ENCODE peak calls at places on chromosomes 12 and 14, in five cellular contexts. One of them, this sample, is unnamed. For H3K36me3, the result is how much of the 10 kb centered on the place peaks cover.

GRCh38 chr12:41223600-41223999 is 35.5 kb downstream of the PDZRN4 start:
- DNase-seq in tibial nerve: no peak
- DNase-seq in PC-3: no peak
- DNase-seq in CD4-positive, CD25-positive, alpha-beta regulatory T cell: no peak
- DNase-seq in GM23248: no peak
- DNase-seq in this sample: no peak

GRCh38 chr14:75979071-75979571 is 2.7 kb downstream of the TGFB3 start:
- DNase-seq in tibial nerve: peak
- DNase-seq in PC-3: peak
- DNase-seq in CD4-positive, CD25-positive, alpha-beta regulatory T cell: peak
- DNase-seq in GM23248: peak
- DNase-seq in this sample: no peak

GRCh38 chr12:99146730-99147129 is 500.8 kb upstream of the GARIN6 start:
- DNase-seq in tibial nerve: no peak
- DNase-seq in PC-3: no peak
- DNase-seq in CD4-positive, CD25-positive, alpha-beta regulatory T cell: no peak
- DNase-seq in GM23248: no peak
- DNase-seq in this sample: no peak

GRCh38 chr14:81198651-81199050 is 22.1 kb downstream of the GTF2A1 start:
- DNase-seq in tibial nerve: no peak
- DNase-seq in PC-3: no peak
- DNase-seq in CD4-positive, CD25-positive, alpha-beta regulatory T cell: no peak
- DNase-seq in GM23248: no peak
- DNase-seq in this sample: no peak

GRCh38 chr12:67299936-67300335 is 30.8 kb downstream of the CAND1 start:
- DNase-seq in tibial nerve: no peak
- DNase-seq in PC-3: no peak
- DNase-seq in CD4-positive, CD25-positive, alpha-beta regulatory T cell: no peak
- DNase-seq in GM23248: no peak
- DNase-seq in this sample: no peak

GRCh38 chr14:96631621-96632362 is 129.6 kb downstream of the PAPOLA start:
- DNase-seq in tibial nerve: no peak
- DNase-seq in PC-3: no peak
- DNase-seq in CD4-positive, CD25-positive, alpha-beta regulatory T cell: no peak
- DNase-seq in GM23248: no peak
- DNase-seq in this sample: no peak

GRCh38 chr12:68772714-68773113 is 26.7 kb downstream of the SLC35E3 start:
- DNase-seq in tibial nerve: no peak
- DNase-seq in PC-3: no peak
- DNase-seq in CD4-positive, CD25-positive, alpha-beta regulatory T cell: peak
- DNase-seq in GM23248: no peak
- DNase-seq in this sample: no peak

GRCh38 chr12:11486623-11487444 is 91.5 kb upstream of the PRB2 start:
- DNase-seq in tibial nerve: peak
- DNase-seq in PC-3: peak
- DNase-seq in CD4-positive, CD25-positive, alpha-beta regulatory T cell: peak
- DNase-seq in GM23248: peak
- DNase-seq in this sample: peak

GRCh38 chr14:105409379-105409778 is 10.2 kb upstream of the MTA1 start:
- DNase-seq in tibial nerve: no peak
- DNase-seq in PC-3: no peak
- DNase-seq in CD4-positive, CD25-positive, alpha-beta regulatory T cell: no peak
- DNase-seq in GM23248: no peak
- DNase-seq in this sample: no peak

GRCh38 chr12:19323768-19324167 is 115.5 kb upstream of the AEBP2 start:
- DNase-seq in tibial nerve: no peak
- DNase-seq in PC-3: peak
- DNase-seq in CD4-positive, CD25-positive, alpha-beta regulatory T cell: no peak
- DNase-seq in GM23248: no peak
- DNase-seq in this sample: no peak

GRCh38 chr14:32225378-32225920 is 22.4 kb upstream of the RNU6-8 start:
- DNase-seq in tibial nerve: no peak
- DNase-seq in PC-3: no peak
- DNase-seq in CD4-positive, CD25-positive, alpha-beta regulatory T cell: no peak
- DNase-seq in GM23248: no peak
- DNase-seq in this sample: no peak

GRCh38 chr12:109836916-109837315 is 3.7 kb upstream of the TRPV4 start:
- DNase-seq in tibial nerve: no peak
- DNase-seq in PC-3: peak
- DNase-seq in CD4-positive, CD25-positive, alpha-beta regulatory T cell: no peak
- DNase-seq in GM23248: peak
- DNase-seq in this sample: no peak

DNA sequence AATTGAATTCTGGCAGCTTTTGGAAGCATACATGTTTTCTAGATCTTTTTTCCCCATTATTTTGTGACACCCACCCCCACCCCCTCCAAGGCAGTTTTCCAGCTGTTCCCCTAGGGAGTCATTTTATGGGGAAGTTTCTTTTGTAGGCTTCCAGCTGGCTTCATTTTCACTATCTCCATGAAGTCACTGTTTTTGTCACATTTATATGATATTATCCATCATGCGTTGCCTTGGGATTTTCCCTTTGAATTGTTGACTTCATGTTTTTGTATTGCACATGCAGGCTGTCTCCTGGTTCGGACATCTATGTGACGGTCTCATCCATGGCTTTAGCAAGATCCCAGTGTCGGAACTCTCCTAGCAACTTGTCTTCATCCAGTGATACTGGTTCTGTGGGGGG is 233.5 kb upstream of the RGS6 start:
- DNase-seq in tibial nerve: no peak
- DNase-seq in PC-3: no peak
- DNase-seq in CD4-positive, CD25-positive, alpha-beta regulatory T cell: no peak
- DNase-seq in GM23248: no peak
- DNase-seq in this sample: no peak
- H3K27ac ChIP-seq in tibial nerve: no peak
- H3K27ac ChIP-seq in PC-3: no peak
- H3K27ac ChIP-seq in CD4-positive, CD25-positive, alpha-beta regulatory T cell: no peak
- H3K27ac ChIP-seq in GM23248: no peak
- H3K27ac ChIP-seq in this sample: no peak

GRCh38 chr12:131775124-131775903 is 52.9 kb upstream of the MMP17 start:
- DNase-seq in tibial nerve: no peak
- DNase-seq in PC-3: peak
- DNase-seq in CD4-positive, CD25-positive, alpha-beta regulatory T cell: no peak
- DNase-seq in GM23248: peak
- DNase-seq in this sample: no peak

GRCh38 chr12:131773582-131774221 is 54.5 kb upstream of the MMP17 start:
- DNase-seq in tibial nerve: no peak
- DNase-seq in PC-3: no peak
- DNase-seq in CD4-positive, CD25-positive, alpha-beta regulatory T cell: peak
- DNase-seq in GM23248: no peak
- DNase-seq in this sample: no peak

GRCh38 chr12:131779027-131779426 is 49.2 kb upstream of the MMP17 start:
- DNase-seq in tibial nerve: no peak
- DNase-seq in PC-3: no peak
- DNase-seq in CD4-positive, CD25-positive, alpha-beta regulatory T cell: no peak
- DNase-seq in GM23248: no peak
- DNase-seq in this sample: no peak

GRCh38 chr12:131775904-131776889 is 52.0 kb upstream of the MMP17 start:
- DNase-seq in tibial nerve: no peak
- DNase-seq in PC-3: no peak
- DNase-seq in CD4-positive, CD25-positive, alpha-beta regulatory T cell: peak
- DNase-seq in GM23248: no peak
- DNase-seq in this sample: no peak

GRCh38 chr12:131774576-131774975 is 53.6 kb upstream of the MMP17 start:
- DNase-seq in tibial nerve: no peak
- DNase-seq in PC-3: no peak
- DNase-seq in CD4-positive, CD25-positive, alpha-beta regulatory T cell: no peak
- DNase-seq in GM23248: no peak
- DNase-seq in this sample: no peak
- H3K36me3 ChIP-seq in tibial nerve: half or more
- H3K36me3 ChIP-seq in PC-3: half or more
- H3K36me3 ChIP-seq in CD4-positive, CD25-positive, alpha-beta regulatory T cell: half or more
- H3K36me3 ChIP-seq in GM23248: under half
- H3K36me3 ChIP-seq in this sample: under half

GRCh38 chr14:61342941-61343340 is 21.6 kb downstream of the PRKCH start:
- DNase-seq in tibial nerve: no peak
- DNase-seq in PC-3: no peak
- DNase-seq in CD4-positive, CD25-positive, alpha-beta regulatory T cell: no peak
- DNase-seq in GM23248: no peak
- DNase-seq in this sample: no peak

GRCh38 chr14:61344437-61345143 is 23.2 kb downstream of the PRKCH start:
- DNase-seq in tibial nerve: no peak
- DNase-seq in PC-3: no peak
- DNase-seq in CD4-positive, CD25-positive, alpha-beta regulatory T cell: no peak
- DNase-seq in GM23248: no peak
- DNase-seq in this sample: no peak

GRCh38 chr14:61342486-61342885 is 21.1 kb downstream of the PRKCH start:
- DNase-seq in tibial nerve: no peak
- DNase-seq in PC-3: no peak
- DNase-seq in CD4-positive, CD25-positive, alpha-beta regulatory T cell: peak
- DNase-seq in GM23248: no peak
- DNase-seq in this sample: no peak

GRCh38 chr14:61343991-61344405 is 22.6 kb downstream of the PRKCH start:
- DNase-seq in tibial nerve: no peak
- DNase-seq in PC-3: no peak
- DNase-seq in CD4-positive, CD25-positive, alpha-beta regulatory T cell: no peak
- DNase-seq in GM23248: no peak
- DNase-seq in this sample: no peak

GRCh38 chr14:61343471-61343870 is 22.1 kb downstream of the PRKCH start:
- DNase-seq in tibial nerve: no peak
- DNase-seq in PC-3: peak
- DNase-seq in CD4-positive, CD25-positive, alpha-beta regulatory T cell: no peak
- DNase-seq in GM23248: peak
- DNase-seq in this sample: no peak
- H3K27ac ChIP-seq in tibial nerve: no peak
- H3K27ac ChIP-seq in PC-3: no peak
- H3K27ac ChIP-seq in CD4-positive, CD25-positive, alpha-beta regulatory T cell: peak
- H3K27ac ChIP-seq in GM23248: no peak
- H3K27ac ChIP-seq in this sample: peak

GRCh38 chr14:102616318-102616717 is 23.9 kb downstream of the RCOR1 start:
- DNase-seq in tibial nerve: no peak
- DNase-seq in PC-3: peak
- DNase-seq in CD4-positive, CD25-positive, alpha-beta regulatory T cell: no peak
- DNase-seq in GM23248: no peak
- DNase-seq in this sample: no peak
- H3K36me3 ChIP-seq in tibial nerve: under half
- H3K36me3 ChIP-seq in PC-3: under half
- H3K36me3 ChIP-seq in CD4-positive, CD25-positive, alpha-beta regulatory T cell: under half
- H3K36me3 ChIP-seq in GM23248: under half
- H3K36me3 ChIP-seq in this sample: under half

GRCh38 chr14:101004176-101004575 is 100.7 kb upstream of the RTL1 start:
- DNase-seq in tibial nerve: no peak
- DNase-seq in PC-3: no peak
- DNase-seq in CD4-positive, CD25-positive, alpha-beta regulatory T cell: no peak
- DNase-seq in GM23248: no peak
- DNase-seq in this sample: no peak

GRCh38 chr14:101005447-101005846 is 101.9 kb upstream of the RTL1 start:
- DNase-seq in tibial nerve: peak
- DNase-seq in PC-3: no peak
- DNase-seq in CD4-positive, CD25-positive, alpha-beta regulatory T cell: no peak
- DNase-seq in GM23248: no peak
- DNase-seq in this sample: no peak

GRCh38 chr14:101007004-101007614 is 103.6 kb upstream of the RTL1 start:
- DNase-seq in tibial nerve: no peak
- DNase-seq in PC-3: no peak
- DNase-seq in CD4-positive, CD25-positive, alpha-beta regulatory T cell: no peak
- DNase-seq in GM23248: no peak
- DNase-seq in this sample: no peak

GRCh38 chr14:101006008-101006407 is 102.5 kb upstream of the RTL1 start:
- DNase-seq in tibial nerve: no peak
- DNase-seq in PC-3: no peak
- DNase-seq in CD4-positive, CD25-positive, alpha-beta regulatory T cell: peak
- DNase-seq in GM23248: no peak
- DNase-seq in this sample: no peak

GRCh38 chr14:101004954-101005353 is 101.4 kb upstream of the RTL1 start:
- DNase-seq in tibial nerve: no peak
- DNase-seq in PC-3: no peak
- DNase-seq in CD4-positive, CD25-positive, alpha-beta regulatory T cell: no peak
- DNase-seq in GM23248: no peak
- DNase-seq in this sample: no peak
- H3K27ac ChIP-seq in tibial nerve: no peak
- H3K27ac ChIP-seq in PC-3: no peak
- H3K27ac ChIP-seq in CD4-positive, CD25-positive, alpha-beta regulatory T cell: no peak
- H3K27ac ChIP-seq in GM23248: no peak
- H3K27ac ChIP-seq in this sample: no peak

GRCh38 chr12:6279256-6279628 is 31.2 kb upstream of the PLEKHG6 start:
- DNase-seq in tibial nerve: no peak
- DNase-seq in PC-3: no peak
- DNase-seq in CD4-positive, CD25-positive, alpha-beta regulatory T cell: no peak
- DNase-seq in GM23248: no peak
- DNase-seq in this sample: no peak
- H3K36me3 ChIP-seq in tibial nerve: under half
- H3K36me3 ChIP-seq in PC-3: under half
- H3K36me3 ChIP-seq in CD4-positive, CD25-positive, alpha-beta regulatory T cell: under half
- H3K36me3 ChIP-seq in GM23248: under half
- H3K36me3 ChIP-seq in this sample: under half

This sample was measured in thoracic aorta.